ENCODE peak calls at places on chromosome 5, in five cellular contexts. One of them, this sample, is unnamed.

GRCh38 chr5:39765381-39765780 is 340.6 kb upstream of the DAB2 start:
- DNase-seq in H9: no peak
- DNase-seq in neuronal stem cell: no peak
- DNase-seq in mesenchymal stem cell: peak
- DNase-seq in trophoblast cell: no peak
- DNase-seq in this sample: no peak

GRCh38 chr5:6708814-6709213 is 4.4 kb upstream of the TENT4A start:
- DNase-seq in H9: no peak
- DNase-seq in neuronal stem cell: no peak
- DNase-seq in mesenchymal stem cell: no peak
- DNase-seq in trophoblast cell: no peak
- DNase-seq in this sample: no peak

GRCh38 chr5:151078490-151079262 is 2.2 kb downstream of the TNIP1 start:
- DNase-seq in H9: no peak
- DNase-seq in neuronal stem cell: no peak
- DNase-seq in mesenchymal stem cell: no peak
- DNase-seq in trophoblast cell: no peak
- DNase-seq in this sample: no peak

GRCh38 chr5:128850049-128850448 is 115.2 kb upstream of the SLC27A6 start:
- DNase-seq in H9: no peak
- DNase-seq in neuronal stem cell: no peak
- DNase-seq in mesenchymal stem cell: no peak
- DNase-seq in trophoblast cell: no peak
- DNase-seq in this sample: no peak

GRCh38 chr5:60649288-60649917 is 50.6 kb downstream of the DEPDC1B start:
- DNase-seq in H9: no peak
- DNase-seq in neuronal stem cell: no peak
- DNase-seq in mesenchymal stem cell: peak
- DNase-seq in trophoblast cell: peak
- DNase-seq in this sample: no peak

GRCh38 chr5:40429258-40430111 is 250.2 kb upstream of the PTGER4 start:
- DNase-seq in H9: no peak
- DNase-seq in neuronal stem cell: no peak
- DNase-seq in mesenchymal stem cell: peak
- DNase-seq in trophoblast cell: peak
- DNase-seq in this sample: no peak

GRCh38 chr5:82422751-82423181 is 144.6 kb upstream of the RPS23 start:
- DNase-seq in H9: no peak
- DNase-seq in neuronal stem cell: no peak
- DNase-seq in mesenchymal stem cell: no peak
- DNase-seq in trophoblast cell: no peak
- DNase-seq in this sample: no peak

GRCh38 chr5:32541241-32541640 is 44.1 kb upstream of the SUB1 start:
- DNase-seq in H9: no peak
- DNase-seq in neuronal stem cell: no peak
- DNase-seq in mesenchymal stem cell: no peak
- DNase-seq in trophoblast cell: no peak
- DNase-seq in this sample: no peak

GRCh38 chr5:54829102-54829501 is 156.3 kb downstream of the ESM1 start:
- DNase-seq in H9: no peak
- DNase-seq in neuronal stem cell: no peak
- DNase-seq in mesenchymal stem cell: no peak
- DNase-seq in trophoblast cell: no peak
- DNase-seq in this sample: no peak

GRCh38 chr5:167951121-167951520 is 340.3 kb upstream of the WWC1 start:
- DNase-seq in H9: no peak
- DNase-seq in neuronal stem cell: no peak
- DNase-seq in mesenchymal stem cell: no peak
- DNase-seq in trophoblast cell: no peak
- DNase-seq in this sample: no peak

GRCh38 chr5:167952278-167952990 is 339.0 kb upstream of the WWC1 start:
- DNase-seq in H9: peak
- DNase-seq in neuronal stem cell: no peak
- DNase-seq in mesenchymal stem cell: no peak
- DNase-seq in trophoblast cell: peak
- DNase-seq in this sample: no peak

GRCh38 chr5:167950126-167950721 is 341.2 kb upstream of the WWC1 start:
- DNase-seq in H9: no peak
- DNase-seq in neuronal stem cell: no peak
- DNase-seq in mesenchymal stem cell: peak
- DNase-seq in trophoblast cell: no peak
- DNase-seq in this sample: no peak

GRCh38 chr5:167947312-167947711 is 344.1 kb upstream of the WWC1 start:
- DNase-seq in H9: no peak
- DNase-seq in neuronal stem cell: no peak
- DNase-seq in mesenchymal stem cell: no peak
- DNase-seq in trophoblast cell: no peak
- DNase-seq in this sample: no peak

DNA sequence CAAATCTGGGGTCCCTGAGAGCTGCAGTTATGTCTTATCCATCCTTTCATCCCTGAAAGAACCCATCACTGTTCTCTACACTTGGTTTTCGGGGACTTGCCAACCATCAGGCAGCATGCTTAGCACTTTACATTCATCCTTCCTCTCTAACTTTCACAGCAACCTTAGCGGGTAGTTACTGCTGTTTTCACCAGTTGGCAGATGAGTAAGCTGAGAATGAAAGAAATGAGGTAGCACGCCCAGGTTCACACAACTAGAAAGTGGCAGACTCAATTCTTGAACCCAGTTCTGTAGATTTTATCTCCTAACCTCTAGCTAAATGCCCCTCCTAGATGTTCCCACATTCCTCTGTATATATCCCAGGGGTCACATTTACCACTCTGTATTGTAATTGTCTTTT is 342.0 kb upstream of the WWC1 start:
- DNase-seq in H9: no peak
- DNase-seq in neuronal stem cell: no peak
- DNase-seq in mesenchymal stem cell: no peak
- DNase-seq in trophoblast cell: no peak
- DNase-seq in this sample: no peak
- H2AK5ac ChIP-seq in H9: no peak
- H2AK5ac ChIP-seq in neuronal stem cell: no peak
- H2AK5ac ChIP-seq in mesenchymal stem cell: peak
- H2AK5ac ChIP-seq in trophoblast cell: no peak
- H2AK5ac ChIP-seq in this sample: no peak

GRCh38 chr5:126826619-126827215 is 49.8 kb downstream of the LMNB1 start:
- DNase-seq in H9: no peak
- DNase-seq in neuronal stem cell: no peak
- DNase-seq in mesenchymal stem cell: no peak
- DNase-seq in trophoblast cell: no peak
- DNase-seq in this sample: no peak
- H2BK12ac ChIP-seq in H9: no peak
- H2BK12ac ChIP-seq in neuronal stem cell: no peak
- H2BK12ac ChIP-seq in mesenchymal stem cell: no peak
- H2BK12ac ChIP-seq in trophoblast cell: no peak
- H2BK12ac ChIP-seq in this sample: no peak

GRCh38 chr5:66149950-66150349 is 5.8 kb downstream of the SREK1 start:
- DNase-seq in H9: no peak
- DNase-seq in neuronal stem cell: no peak
- DNase-seq in mesenchymal stem cell: peak
- DNase-seq in trophoblast cell: no peak
- DNase-seq in this sample: no peak
- H2AK5ac ChIP-seq in H9: no peak
- H2AK5ac ChIP-seq in neuronal stem cell: no peak
- H2AK5ac ChIP-seq in mesenchymal stem cell: no peak
- H2AK5ac ChIP-seq in trophoblast cell: no peak
- H2AK5ac ChIP-seq in this sample: no peak

GRCh38 chr5:26434688-26435087 is 603.7 kb downstream of the CDH9 start:
- DNase-seq in H9: no peak
- DNase-seq in neuronal stem cell: no peak
- DNase-seq in mesenchymal stem cell: no peak
- DNase-seq in trophoblast cell: no peak
- DNase-seq in this sample: no peak
- H2BK12ac ChIP-seq in H9: no peak
- H2BK12ac ChIP-seq in neuronal stem cell: no peak
- H2BK12ac ChIP-seq in mesenchymal stem cell: no peak
- H2BK12ac ChIP-seq in trophoblast cell: no peak
- H2BK12ac ChIP-seq in this sample: no peak

GRCh38 chr5:95731571-95732554 is 727 bp downstream of the RHOBTB3 start:
- DNase-seq in H9: peak
- DNase-seq in neuronal stem cell: peak
- DNase-seq in mesenchymal stem cell: peak
- DNase-seq in trophoblast cell: peak
- DNase-seq in this sample: no peak
- H2AK5ac ChIP-seq in H9: no peak
- H2AK5ac ChIP-seq in neuronal stem cell: peak
- H2AK5ac ChIP-seq in mesenchymal stem cell: no peak
- H2AK5ac ChIP-seq in trophoblast cell: peak
- H2AK5ac ChIP-seq in this sample: no peak

This sample was measured in H1.